ENCODE peak calls at places on chromosomes 4 and X, in six cellular contexts. K is mesendoderm, Q is neuronal stem cell, J is IMR-90, H is H9, D is mesenchymal stem cell. S is an unnamed sample.

GRCh38 chr4:48653217-48654014 is 126.7 kb downstream of the FRYL start:
- DNase-seq in Q (peak), D (peak), K (peak), H (no peak), J (peak), S (no peak)

GRCh38 chr4:71287305-71287704 is 51.5 kb upstream of the SLC4A4 start:
- DNase-seq in Q (no peak), D (peak), J (peak), H (no peak), K (no peak), S (peak)

GRCh38 chr4:145954924-145955339 is 16.3 kb upstream of the ZNF827 start:
- DNase-seq in D (peak), Q (no peak), J (peak), H (no peak), K (no peak), S (peak)

GRCh38 chr4:22458112-22458511 is 57.8 kb downstream of the ADGRA3 start:
- DNase-seq in K (no peak), D (no peak), H (no peak), J (no peak), Q (no peak), S (no peak)

GRCh38 chrX:119878740-119879139 is 7.1 kb downstream of the NDUFA1 start:
- DNase-seq in H (no peak), J (no peak), K (no peak), Q (no peak), D (no peak), S (no peak)

GRCh38 chr4:130403221-130403620 is 1307.3 kb downstream of the C4orf33 start:
- DNase-seq in H (peak), Q (no peak), K (peak), D (no peak), J (no peak), S (no peak)

GRCh38 chrX:110087485-110088356 is 84.8 kb downstream of the TMEM164 start:
- DNase-seq in H (no peak), K (peak), Q (no peak), D (peak), J (peak), S (peak)

GRCh38 chr4:171650543-171650942 is 162.7 kb upstream of the GALNTL6 start:
- DNase-seq in D (no peak), K (peak), H (peak), J (no peak), Q (no peak), S (no peak)

GRCh38 chrX:386239-386767 is 404 bp downstream of the PPP2R3B start:
- DNase-seq in H (no peak), Q (no peak), D (no peak), J (no peak), K (no peak), S (no peak)

GRCh38 chrX:21166302-21166982 is 207.8 kb upstream of the CNKSR2 start:
- DNase-seq in H (no peak), K (peak), D (peak), Q (no peak), J (peak), S (peak)

GRCh38 chrX:31213941-31214340 is 142.1 kb upstream of the FTHL17 start:
- DNase-seq in Q (no peak), J (peak), H (no peak), D (no peak), K (peak), S (peak)

GRCh38 chrX:24676403-24677024 is 17.2 kb upstream of the POLA1 start:
- DNase-seq in J (no peak), Q (no peak), H (no peak), D (peak), K (peak), S (no peak)

GRCh38 chr4:185304944-185305690 is 90.6 kb downstream of the LRP2BP start:
- DNase-seq in Q (peak), J (peak), D (peak), H (peak), K (peak), S (no peak)

GRCh38 chrX:21993265-21993664 is 38.9 kb upstream of the PHEX start:
- DNase-seq in D (no peak), Q (no peak), J (no peak), H (no peak), K (no peak), S (no peak)

GRCh38 chr4:5713861-5714260 is 2.9 kb downstream of the EVC start:
- DNase-seq in D (no peak), H (no peak), J (no peak), Q (no peak), K (no peak), S (no peak)

GRCh38 chr4:144313370-144313769 is 172.9 kb upstream of the GYPA start:
- DNase-seq in Q (no peak), D (no peak), J (no peak), H (no peak), K (no peak), S (no peak)

GRCh38 chr4:6961496-6962210 is 52.0 kb downstream of the TBC1D14 start:
- DNase-seq in Q (no peak), J (no peak), D (no peak), H (no peak), K (no peak), S (no peak)
- H3K4ac ChIP-seq in Q (no peak), J (no peak), D (no peak), H (no peak), K (no peak), S (no peak)

GRCh38 chrX:47217121-47217851 is 1.2 kb upstream of the CDK16 start:
- DNase-seq in Q (no peak), D (peak), H (peak), J (peak), K (peak), S (peak)

GRCh38 chrX:47216393-47216925 is 2.0 kb upstream of the CDK16 start:
- DNase-seq in H (no peak), K (no peak), Q (no peak), D (no peak), J (no peak), S (no peak)

GRCh38 chrX:47218920-47219815 is 687 bp downstream of the CDK16 start:
- DNase-seq in J (no peak), Q (no peak), D (no peak), H (peak), K (peak), S (no peak)

GRCh38 chrX:47217852-47218279 is 615 bp upstream of the CDK16 start:
- DNase-seq in D (peak), K (peak), H (peak), J (peak), Q (peak), S (peak)

GRCh38 chrX:47218280-47218919 is at the start of gene CDK16:
- DNase-seq in H (peak), K (peak), Q (peak), D (peak), J (peak), S (peak)
- H3K4ac ChIP-seq in H (no peak), K (peak), Q (no peak), D (peak), J (peak), S (peak)

GRCh38 chr4:126097155-126097554 is 782.4 kb downstream of the FAT4 start:
- DNase-seq in Q (no peak), D (no peak), K (no peak), J (no peak), H (no peak), S (no peak)
- H3K4ac ChIP-seq in Q (no peak), D (no peak), K (no peak), J (no peak), H (no peak), S (no peak)

GRCh38 chr4:3362431-3363287 is 69.8 kb downstream of the RGS12 start:
- DNase-seq in Q (no peak), K (no peak), D (no peak), J (no peak), H (no peak), S (no peak)
- H3K4ac ChIP-seq in Q (no peak), K (no peak), D (no peak), J (no peak), H (no peak), S (no peak)